ENCODE peak calls at places on chromosomes 3 and 15, in seven cellular contexts. One of them, this sample, is unnamed.

GRCh38 chr3:160038862-160039562 is 50.4 kb downstream of the IL12A start:
- DNase-seq in K562: no peak
- DNase-seq in A549: no peak
- DNase-seq in sigmoid colon: peak; percentile 63
- DNase-seq in transverse colon: no peak
- DNase-seq in ovary: no peak
- DNase-seq in H1: peak; percentile 60
- DNase-seq in this sample: peak; percentile 85

GRCh38 chr15:42081463-42081830 is 12.9 kb downstream of the PLA2G4D start:
- DNase-seq in H1: peak; percentile 41
- DNase-seq in K562: no peak
- DNase-seq in transverse colon: peak; percentile 3
- DNase-seq in ovary: no peak
- DNase-seq in sigmoid colon: no peak
- DNase-seq in A549: no peak
- DNase-seq in this sample: no peak

GRCh38 chr3:10006762-10007090 is 19.5 kb upstream of the FANCD2 start:
- DNase-seq in sigmoid colon: peak; percentile 37
- DNase-seq in transverse colon: no peak
- DNase-seq in A549: no peak
- DNase-seq in ovary: no peak
- DNase-seq in H1: no peak
- DNase-seq in K562: no peak
- DNase-seq in this sample: no peak

GRCh38 chr3:28322464-28322863 is 26.1 kb upstream of the ZCWPW2 start:
- DNase-seq in A549: no peak
- DNase-seq in K562: no peak
- DNase-seq in sigmoid colon: no peak
- DNase-seq in transverse colon: no peak
- DNase-seq in ovary: no peak
- DNase-seq in H1: no peak
- DNase-seq in this sample: no peak

GRCh38 chr3:69710153-69710977 is 28.9 kb upstream of the MITF start:
- DNase-seq in A549: no peak
- DNase-seq in H1: no peak
- DNase-seq in transverse colon: no peak
- DNase-seq in sigmoid colon: no peak
- DNase-seq in K562: no peak
- DNase-seq in ovary: no peak
- DNase-seq in this sample: no peak

GRCh38 chr3:133042778-133043177 is 4.6 kb downstream of the TMEM108 start:
- DNase-seq in K562: no peak
- DNase-seq in sigmoid colon: no peak
- DNase-seq in ovary: no peak
- DNase-seq in H1: no peak
- DNase-seq in A549: no peak
- DNase-seq in transverse colon: no peak
- DNase-seq in this sample: no peak

GRCh38 chr15:89809093-89809786 is 5.4 kb downstream of the ANPEP start:
- DNase-seq in transverse colon: no peak
- DNase-seq in H1: no peak
- DNase-seq in K562: no peak
- DNase-seq in A549: no peak
- DNase-seq in ovary: no peak
- DNase-seq in sigmoid colon: no peak
- DNase-seq in this sample: no peak

GRCh38 chr3:108804437-108804836 is 18.1 kb upstream of the TRAT1 start:
- DNase-seq in ovary: no peak
- DNase-seq in A549: no peak
- DNase-seq in K562: no peak
- DNase-seq in sigmoid colon: no peak
- DNase-seq in H1: no peak
- DNase-seq in transverse colon: no peak
- DNase-seq in this sample: no peak

GRCh38 chr15:48557335-48557734 is 88.2 kb downstream of the FBN1 start:
- DNase-seq in A549: no peak
- DNase-seq in sigmoid colon: no peak
- DNase-seq in ovary: no peak
- DNase-seq in H1: no peak
- DNase-seq in transverse colon: no peak
- DNase-seq in K562: no peak
- DNase-seq in this sample: no peak

GRCh38 chr15:91055548-91056331 is 33.3 kb upstream of the VPS33B start:
- DNase-seq in H1: peak; percentile 72
- DNase-seq in A549: peak; percentile 95
- DNase-seq in K562: peak; percentile 57
- DNase-seq in sigmoid colon: peak; percentile 72
- DNase-seq in transverse colon: peak; percentile 57
- DNase-seq in ovary: no peak
- DNase-seq in this sample: no peak

GRCh38 chr3:194938845-194939531 is 253.3 kb downstream of the FAM43A start:
- DNase-seq in ovary: no peak
- DNase-seq in transverse colon: peak; percentile 37
- DNase-seq in sigmoid colon: peak; percentile 85
- DNase-seq in K562: no peak
- DNase-seq in A549: no peak
- DNase-seq in H1: peak; percentile 32
- DNase-seq in this sample: no peak

GRCh38 chr3:61065451-61066011 is 185.7 kb downstream of the FHIT start:
- DNase-seq in transverse colon: no peak
- DNase-seq in K562: no peak
- DNase-seq in A549: no peak
- DNase-seq in ovary: no peak
- DNase-seq in H1: no peak
- DNase-seq in sigmoid colon: no peak
- DNase-seq in this sample: no peak

GRCh38 chr3:124078978-124079911 is 87.3 kb upstream of the ROPN1 start:
- DNase-seq in ovary: no peak
- DNase-seq in sigmoid colon: no peak
- DNase-seq in K562: peak; percentile 17
- DNase-seq in H1: no peak
- DNase-seq in A549: peak; percentile 19
- DNase-seq in transverse colon: no peak
- DNase-seq in this sample: no peak

GRCh38 chr3:54895613-54896012 is 32.2 kb downstream of the LRTM1 start:
- DNase-seq in K562: no peak
- DNase-seq in ovary: no peak
- DNase-seq in transverse colon: no peak
- DNase-seq in A549: no peak
- DNase-seq in H1: no peak
- DNase-seq in sigmoid colon: no peak
- DNase-seq in this sample: no peak

GRCh38 chr3:43707266-43707665 is 16.5 kb downstream of the ABHD5 start:
- DNase-seq in transverse colon: no peak
- DNase-seq in sigmoid colon: no peak
- DNase-seq in A549: no peak
- DNase-seq in ovary: no peak
- DNase-seq in H1: no peak
- DNase-seq in K562: no peak
- DNase-seq in this sample: no peak

GRCh38 chr15:49190586-49190985 is 20.5 kb downstream of the GALK2 start:
- DNase-seq in A549: no peak
- DNase-seq in transverse colon: no peak
- DNase-seq in ovary: no peak
- DNase-seq in K562: no peak
- DNase-seq in sigmoid colon: no peak
- DNase-seq in H1: no peak
- DNase-seq in this sample: no peak

DNA sequence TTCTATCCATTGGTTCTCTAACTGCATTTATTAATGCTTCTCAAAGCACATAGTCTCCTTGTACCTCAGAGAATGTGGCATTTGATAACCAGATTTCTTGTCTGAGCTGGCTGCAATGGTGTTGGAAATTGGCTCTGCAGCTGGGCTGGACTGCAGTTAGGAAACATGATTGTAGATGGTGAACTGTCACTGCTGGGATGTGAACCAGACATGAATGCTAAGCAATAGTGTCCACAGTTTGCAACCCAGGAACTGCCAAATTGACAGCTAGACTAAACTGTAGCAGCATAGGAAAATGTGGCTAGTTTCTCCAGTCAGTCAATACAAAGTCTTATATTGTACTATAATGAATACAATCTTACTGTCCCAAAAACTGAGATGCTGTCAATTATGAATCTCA is 656.6 kb upstream of the GOLIM4 start:
- DNase-seq in ovary: no peak
- DNase-seq in K562: no peak
- DNase-seq in transverse colon: no peak
- DNase-seq in sigmoid colon: no peak
- DNase-seq in H1: no peak
- DNase-seq in A549: no peak
- DNase-seq in this sample: no peak
- TF ChIP-seq POLR2A in ovary: no peak
- TF ChIP-seq POLR2A in K562: no peak
- TF ChIP-seq POLR2A in transverse colon: no peak
- TF ChIP-seq POLR2A in sigmoid colon: no peak
- TF ChIP-seq POLR2A in H1: no peak
- TF ChIP-seq POLR2A in A549: no peak
- TF ChIP-seq POLR2A in this sample: no peak

DNA sequence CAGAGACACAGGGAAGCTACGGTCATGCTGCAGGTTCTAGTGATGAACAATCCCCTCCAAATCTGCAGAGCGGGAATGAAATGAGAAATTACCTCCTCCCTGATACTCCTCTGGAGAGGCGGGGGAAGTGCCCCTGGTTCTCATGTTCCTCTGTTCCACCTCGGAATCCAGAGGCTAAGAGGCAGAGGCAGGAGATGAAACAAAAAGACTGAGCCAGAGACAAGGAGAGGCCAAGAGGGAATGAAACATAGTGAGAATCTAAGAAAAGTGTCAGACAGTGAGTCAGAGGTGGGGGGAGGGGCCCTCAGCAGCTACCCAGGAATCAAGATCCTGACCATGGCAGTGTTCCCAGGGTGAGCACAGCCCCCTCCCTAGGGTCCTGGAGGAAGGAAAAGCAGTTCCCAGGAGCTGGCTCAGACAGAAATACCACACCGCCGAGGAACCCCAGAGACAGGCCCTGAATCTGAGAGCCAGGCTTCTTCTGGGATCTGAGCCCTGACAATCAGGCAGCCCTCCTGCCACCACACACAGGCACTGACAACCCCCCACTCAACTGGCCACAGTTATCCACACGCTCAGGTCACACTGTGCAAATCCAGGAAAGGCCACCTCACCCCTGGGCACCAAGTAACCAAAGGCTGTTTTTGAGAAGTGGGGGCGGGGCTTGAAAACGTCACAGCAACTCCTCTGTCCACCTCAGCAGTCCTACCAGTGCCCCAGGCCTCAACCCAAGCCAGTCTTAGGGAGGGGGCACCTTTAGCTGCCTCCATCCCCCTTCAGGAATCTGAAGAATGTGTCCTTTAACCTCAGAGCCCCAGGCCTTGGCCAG is 2.4 kb downstream of the CSRNP1 start:
- DNase-seq in A549: peak; percentile 72
- DNase-seq in transverse colon: peak; percentile 81
- DNase-seq in H1: no peak
- DNase-seq in ovary: peak; percentile 96
- DNase-seq in K562: peak; percentile 75
- DNase-seq in sigmoid colon: peak; percentile 96
- DNase-seq in this sample: peak; percentile 91
- TF ChIP-seq EP300 in A549: peak; percentile 52
- TF ChIP-seq EP300 in transverse colon: no peak
- TF ChIP-seq EP300 in H1: no peak
- TF ChIP-seq EP300 in ovary: no peak
- TF ChIP-seq EP300 in K562: peak; percentile 53
- TF ChIP-seq EP300 in sigmoid colon: no peak
- TF ChIP-seq EP300 in this sample: no peak

GRCh38 chr3:141661229-141662196 is 76.6 kb upstream of the RNF7 start:
- DNase-seq in sigmoid colon: no peak
- DNase-seq in H1: no peak
- DNase-seq in A549: no peak
- DNase-seq in K562: no peak
- DNase-seq in ovary: no peak
- DNase-seq in transverse colon: no peak
- DNase-seq in this sample: no peak

GRCh38 chr3:141663993-141664392 is 74.1 kb upstream of the RNF7 start:
- DNase-seq in A549: no peak
- DNase-seq in transverse colon: no peak
- DNase-seq in sigmoid colon: no peak
- DNase-seq in H1: no peak
- DNase-seq in K562: no peak
- DNase-seq in ovary: peak; percentile 78
- DNase-seq in this sample: peak; percentile 56

GRCh38 chr3:141660598-141660947 is 77.5 kb upstream of the RNF7 start:
- DNase-seq in sigmoid colon: no peak
- DNase-seq in H1: no peak
- DNase-seq in A549: no peak
- DNase-seq in transverse colon: no peak
- DNase-seq in K562: no peak
- DNase-seq in ovary: no peak
- DNase-seq in this sample: no peak

GRCh38 chr3:141656771-141657170 is 81.3 kb upstream of the RNF7 start:
- DNase-seq in ovary: no peak
- DNase-seq in A549: no peak
- DNase-seq in sigmoid colon: no peak
- DNase-seq in K562: no peak
- DNase-seq in transverse colon: no peak
- DNase-seq in H1: no peak
- DNase-seq in this sample: no peak

GRCh38 chr3:141659821-141660597 is 78.1 kb upstream of the RNF7 start:
- DNase-seq in H1: peak; percentile 69
- DNase-seq in transverse colon: peak; percentile 49
- DNase-seq in A549: peak; percentile 47
- DNase-seq in ovary: peak; percentile 59
- DNase-seq in sigmoid colon: peak; percentile 90
- DNase-seq in K562: peak; percentile 38
- DNase-seq in this sample: peak; percentile 62
- H3K27ac ChIP-seq in H1: no peak overlapping the region
- H3K27ac ChIP-seq in transverse colon: peak overlapping the region; percentile 67
- H3K27ac ChIP-seq in A549: peak overlapping the region; percentile 86
- H3K27ac ChIP-seq in ovary: peak overlapping the region; percentile 40
- H3K27ac ChIP-seq in sigmoid colon: peak overlapping the region; percentile 83
- H3K27ac ChIP-seq in K562: no peak overlapping the region
- H3K27ac ChIP-seq in this sample: peak overlapping the region; percentile 0

DNA sequence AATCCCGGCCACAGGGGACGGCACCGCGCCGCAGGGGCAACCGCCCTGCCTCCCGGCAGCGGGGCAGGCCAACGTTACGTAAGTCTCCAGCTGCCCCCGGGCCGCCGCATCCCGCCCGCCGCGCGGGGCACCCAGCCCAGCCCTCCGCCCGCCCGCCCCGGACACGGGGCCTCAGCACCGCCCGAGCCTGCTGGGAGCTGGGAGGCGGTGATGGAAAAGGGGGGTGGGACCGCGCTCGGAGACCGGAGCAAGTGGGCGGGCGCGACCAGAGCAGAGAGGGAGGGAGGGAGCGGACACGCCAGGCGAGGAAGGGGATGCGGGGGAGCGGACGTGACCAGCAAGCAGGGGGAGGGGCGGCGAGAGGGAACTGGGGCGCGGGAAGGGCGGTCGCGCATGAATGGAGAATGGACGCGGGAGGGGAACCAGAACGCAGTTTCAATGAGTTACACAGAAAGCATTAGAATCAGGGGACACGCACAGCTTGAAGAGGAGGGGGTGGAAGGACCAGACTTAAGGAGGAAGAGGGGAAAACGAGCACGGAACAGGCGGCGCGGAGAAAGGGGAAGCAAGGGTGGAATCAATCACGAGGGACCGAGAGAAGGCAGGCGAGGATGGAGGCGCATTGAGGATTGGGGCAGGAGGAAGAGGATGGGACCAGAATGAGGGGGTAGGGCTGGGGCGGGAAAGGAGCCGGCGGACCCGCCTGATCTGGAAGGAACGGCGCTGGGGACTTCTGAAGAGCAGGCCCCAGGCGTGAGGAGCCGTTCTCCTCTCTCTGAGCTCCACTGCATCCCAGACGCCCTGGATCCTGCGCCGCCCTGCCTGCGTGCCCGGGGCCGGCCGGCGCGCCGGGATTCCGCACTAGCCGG is 559 bp downstream of the PKM start:
- DNase-seq in K562: peak; percentile 83
- DNase-seq in transverse colon: peak; percentile 87
- DNase-seq in sigmoid colon: peak; percentile 95
- DNase-seq in ovary: peak; percentile 93
- DNase-seq in A549: peak; percentile 74
- DNase-seq in H1: peak; percentile 82
- DNase-seq in this sample: peak; percentile 97
- TF ChIP-seq POLR2A in K562: peak; percentile 76
- TF ChIP-seq POLR2A in transverse colon: no peak
- TF ChIP-seq POLR2A in sigmoid colon: peak; percentile 76
- TF ChIP-seq POLR2A in ovary: peak; percentile 61
- TF ChIP-seq POLR2A in A549: peak; percentile 70
- TF ChIP-seq POLR2A in H1: no peak
- TF ChIP-seq POLR2A in this sample: peak; percentile 73

This sample was measured in upper lobe of left lung.